ENCODE peak calls at places on chromosomes 4 and X, in five cellular contexts. F, J, Q, C and A are unnamed samples.

GRCh38 chr4:76305971-76306881 is at the start of gene STBD1:
- DNase-seq in F (peak), J (no peak), Q (peak), C (peak), A (no peak)

GRCh38 chrX:151762802-151763201 is 28.3 kb downstream of the CNGA2 start:
- DNase-seq in F (no peak), J (no peak), Q (no peak), C (no peak), A (no peak)

GRCh38 chr4:54586343-54586953 is 71.3 kb upstream of the KIT start:
- DNase-seq in F (no peak), J (peak), Q (no peak), C (peak), A (peak)

GRCh38 chr4:97953171-97953570 is 190.1 kb downstream of the STPG2 start:
- DNase-seq in F (no peak), J (no peak), Q (no peak), C (no peak), A (no peak)

GRCh38 chr4:181897935-181898334 is 345.3 kb upstream of the TENM3 start:
- DNase-seq in F (no peak), J (peak), Q (no peak), C (peak), A (no peak)

GRCh38 chr4:158219623-158220022 is 9.3 kb downstream of the TMEM144 start:
- DNase-seq in F (no peak), J (no peak), Q (no peak), C (no peak), A (no peak)

GRCh38 chr4:76060506-76060905 is 14.0 kb upstream of the ART3 start:
- DNase-seq in F (no peak), J (no peak), Q (no peak), C (no peak), A (no peak)

GRCh38 chr4:140256335-140256734 is 102.4 kb upstream of the MAML3 start:
- DNase-seq in F (no peak), J (no peak), Q (peak), C (peak), A (no peak)

GRCh38 chrX:153477039-153477438 is 6.7 kb upstream of the HAUS7 start:
- DNase-seq in F (no peak), J (no peak), Q (no peak), C (no peak), A (no peak)

GRCh38 chr4:138401330-138401729 is 159.2 kb upstream of the SLC7A11 start:
- DNase-seq in F (peak), J (no peak), Q (peak), C (no peak), A (no peak)

GRCh38 chr4:21467551-21467950 is 481.0 kb downstream of the KCNIP4 start:
- DNase-seq in F (no peak), J (no peak), Q (no peak), C (no peak), A (no peak)

GRCh38 chr4:101349346-101350064 is 2.2 kb upstream of the PPP3CA start:
- DNase-seq in F (peak), J (no peak), Q (peak), C (no peak), A (no peak)

GRCh38 chr4:140363558-140363957 is 9.9 kb upstream of the SCOC start:
- DNase-seq in F (no peak), J (no peak), Q (no peak), C (no peak), A (no peak)

GRCh38 chrX:5971300-5971699 is 257.4 kb downstream of the NLGN4X start:
- DNase-seq in F (no peak), J (no peak), Q (no peak), C (no peak), A (no peak)

GRCh38 chr4:48103483-48104139 is 30.4 kb downstream of the TXK start:
- DNase-seq in F (no peak), J (no peak), Q (no peak), C (no peak), A (no peak)

GRCh38 chr4:48100248-48100647 is 33.8 kb downstream of the TXK start:
- DNase-seq in F (no peak), J (no peak), Q (no peak), C (no peak), A (no peak)

GRCh38 chr4:48105230-48105629 is 28.8 kb downstream of the TXK start:
- DNase-seq in F (no peak), J (no peak), Q (no peak), C (no peak), A (no peak)

DNA sequence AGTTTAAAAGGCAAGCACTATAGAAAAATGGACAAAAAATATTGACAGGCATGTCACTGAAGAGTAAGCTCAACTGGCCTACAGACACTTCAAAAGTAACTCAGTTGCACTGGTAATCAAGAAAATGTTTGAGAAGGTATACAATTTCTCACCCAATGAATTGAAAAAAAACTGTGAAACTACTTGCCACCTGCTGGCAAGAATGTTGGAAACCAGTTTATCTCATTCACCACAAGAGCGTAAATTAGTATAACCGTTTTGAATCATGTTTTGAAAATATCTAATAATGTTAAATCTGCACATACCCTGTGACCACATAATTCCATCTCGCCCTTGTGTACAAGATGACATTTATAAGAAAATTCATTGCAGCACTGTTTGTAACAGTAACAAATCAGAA is 31.7 kb downstream of the TXK start:
- DNase-seq in F (no peak), J (no peak), Q (no peak), C (no peak), A (no peak)
- TF ChIP-seq CTCF in F (no peak), J (peak), Q (no peak), C (peak), A (peak)

GRCh38 chr4:152591361-152591760 is 55.5 kb upstream of the FBXW7 start:
- DNase-seq in F (peak), J (no peak), Q (peak), C (peak), A (no peak)
- H3K4me3 ChIP-seq in F (no peak), J (no peak), Q (no peak), C (peak), A (peak)

GRCh38 chrX:72569786-72570185 is 2.9 kb downstream of the HDAC8 start:
- DNase-seq in F (no peak), J (no peak), Q (no peak), C (peak), A (no peak)
- TF ChIP-seq CTCF in F (no peak), J (no peak), Q (no peak), C (peak), A (peak)

DNA sequence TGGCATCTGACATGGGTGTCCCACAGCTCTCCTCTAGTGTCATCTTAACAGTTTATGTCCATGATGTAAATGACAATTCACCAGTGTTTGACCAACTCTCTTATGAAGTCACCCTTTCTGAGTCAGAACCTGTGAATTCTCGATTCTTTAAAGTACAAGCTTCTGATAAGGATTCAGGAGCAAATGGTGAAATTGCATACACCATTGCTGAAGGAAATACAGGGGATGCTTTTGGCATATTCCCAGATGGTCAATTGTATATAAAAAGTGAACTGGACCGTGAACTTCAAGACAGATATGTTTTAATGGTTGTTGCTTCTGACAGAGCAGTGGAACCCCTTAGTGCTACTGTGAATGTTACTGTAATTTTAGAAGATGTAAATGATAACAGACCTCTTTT is 4.6 kb downstream of the FAT4 start:
- DNase-seq in F (no peak), J (no peak), Q (no peak), C (no peak), A (no peak)
- H3K4me3 ChIP-seq in F (peak), J (no peak), Q (no peak), C (no peak), A (no peak)